ENCODE peak calls at places on chromosomes 11 and 22, in eight cellular contexts. G is uterus, I is upper lobe of right lung, U is fibroblast of lung, F is vagina, P is endothelial cell of umbilical vein, Q is body of pancreas, X is brain microvascular endothelial cell. Y is an unnamed sample. For H3K27me3, the result is how much of the 10 kb centered on the place peaks cover.

GRCh38 chr11:126607776-126608625 is 252.5 kb downstream of the ST3GAL4 start:
- DNase-seq in G (no peak), I (no peak), U (no peak), F (no peak), P (no peak), Q (no peak), X (no peak), Y (no peak)

GRCh38 chr11:10305964-10306918 is 1.4 kb downstream of the ADM start:
- DNase-seq in G (peak), I (no peak), U (peak), F (no peak), P (peak), Q (peak), X (no peak), Y (peak)

GRCh38 chr11:2521681-2522630 is 77.1 kb downstream of the KCNQ1 start:
- DNase-seq in G (peak), I (peak), U (no peak), F (peak), P (no peak), Q (peak), X (no peak), Y (peak)

GRCh38 chr11:67195971-67196418 is 70.3 kb upstream of the GRK2 start:
- DNase-seq in G (peak), I (no peak), U (peak), F (no peak), P (no peak), Q (no peak), X (no peak), Y (no peak)

GRCh38 chr22:43426816-43427215 is 15.0 kb downstream of the MPPED1 start:
- DNase-seq in G (no peak), I (no peak), U (no peak), F (no peak), P (no peak), Q (no peak), X (no peak), Y (peak)

GRCh38 chr11:79404325-79404724 is 36.5 kb downstream of the TENM4 start:
- DNase-seq in G (peak), I (no peak), U (peak), F (no peak), P (no peak), Q (no peak), X (no peak), Y (no peak)

GRCh38 chr11:105673089-105673488 is 63.2 kb downstream of the GRIA4 start:
- DNase-seq in G (no peak), I (no peak), U (peak), F (no peak), P (peak), Q (peak), X (peak), Y (no peak)

GRCh38 chr11:119721129-119722120 is 7.6 kb downstream of the NECTIN1 start:
- DNase-seq in G (no peak), I (no peak), U (no peak), F (no peak), P (peak), Q (peak), X (no peak), Y (no peak)

GRCh38 chr11:122893131-122893530 is 10.6 kb downstream of the JHY start:
- DNase-seq in G (no peak), I (no peak), U (no peak), F (no peak), P (no peak), Q (no peak), X (no peak), Y (no peak)

GRCh38 chr22:36017661-36018091 is 10.9 kb downstream of the RBFOX2 start:
- DNase-seq in G (no peak), I (no peak), U (no peak), F (no peak), P (no peak), Q (no peak), X (no peak), Y (no peak)

GRCh38 chr22:27644566-27644965 is 157.0 kb downstream of the MN1 start:
- DNase-seq in G (no peak), I (no peak), U (no peak), F (no peak), P (no peak), Q (no peak), X (no peak), Y (no peak)

GRCh38 chr22:38086001-38086845 is 2.2 kb upstream of the SLC16A8 start:
- DNase-seq in G (no peak), I (no peak), U (no peak), F (no peak), P (no peak), Q (no peak), X (no peak), Y (peak)

GRCh38 chr11:128279861-128280260 is 307.5 kb downstream of the ETS1 start:
- DNase-seq in G (no peak), I (no peak), U (no peak), F (no peak), P (no peak), Q (no peak), X (no peak), Y (no peak)

GRCh38 chr22:29798801-29799200 is 31.6 kb downstream of the UQCR10 start:
- DNase-seq in G (no peak), I (no peak), U (no peak), F (no peak), P (no peak), Q (no peak), X (no peak), Y (no peak)

GRCh38 chr22:25082096-25082495 is 117.6 kb upstream of the CRYBB3 start:
- DNase-seq in G (no peak), I (no peak), U (no peak), F (no peak), P (no peak), Q (no peak), X (no peak), Y (no peak)

GRCh38 chr11:38711110-38711509 is 2113.1 kb upstream of the RAG2 start:
- DNase-seq in G (no peak), I (no peak), U (no peak), F (no peak), P (no peak), Q (no peak), X (no peak), Y (no peak)

GRCh38 chr11:35626511-35626910 is 8.3 kb downstream of the FJX1 start:
- DNase-seq in G (no peak), I (no peak), U (no peak), F (no peak), P (no peak), Q (no peak), X (no peak), Y (no peak)

GRCh38 chr11:120675171-120675570 is 163.6 kb downstream of the GRIK4 start:
- DNase-seq in G (no peak), I (no peak), U (no peak), F (no peak), P (no peak), Q (no peak), X (no peak), Y (no peak)

GRCh38 chr11:95392644-95393043 is 161.6 kb upstream of the SESN3 start:
- DNase-seq in G (no peak), I (no peak), U (no peak), F (no peak), P (no peak), Q (no peak), X (no peak), Y (no peak)

GRCh38 chr11:65224939-65225283 is 36.9 kb upstream of the POLA2 start:
- DNase-seq in G (peak), I (peak), U (peak), F (no peak), P (peak), Q (peak), X (peak), Y (no peak)

GRCh38 chr11:83472328-83472727 is 186.2 kb upstream of the CCDC90B start:
- DNase-seq in G (no peak), I (no peak), U (no peak), F (no peak), P (no peak), Q (no peak), X (no peak), Y (no peak)

GRCh38 chr11:99452076-99452475 is 431.3 kb downstream of the CNTN5 start:
- DNase-seq in G (no peak), I (no peak), U (no peak), F (no peak), P (no peak), Q (no peak), X (no peak), Y (no peak)

GRCh38 chr11:118170231-118170630 is 6.2 kb downstream of the SCN2B start:
- DNase-seq in G (no peak), I (no peak), U (no peak), F (no peak), P (no peak), Q (no peak), X (no peak), Y (no peak)
- H3K27me3 ChIP-seq in G (under half), I (under half), U (under half), F (under half), P (under half), Q (under half), X (under half), Y (under half)

DNA sequence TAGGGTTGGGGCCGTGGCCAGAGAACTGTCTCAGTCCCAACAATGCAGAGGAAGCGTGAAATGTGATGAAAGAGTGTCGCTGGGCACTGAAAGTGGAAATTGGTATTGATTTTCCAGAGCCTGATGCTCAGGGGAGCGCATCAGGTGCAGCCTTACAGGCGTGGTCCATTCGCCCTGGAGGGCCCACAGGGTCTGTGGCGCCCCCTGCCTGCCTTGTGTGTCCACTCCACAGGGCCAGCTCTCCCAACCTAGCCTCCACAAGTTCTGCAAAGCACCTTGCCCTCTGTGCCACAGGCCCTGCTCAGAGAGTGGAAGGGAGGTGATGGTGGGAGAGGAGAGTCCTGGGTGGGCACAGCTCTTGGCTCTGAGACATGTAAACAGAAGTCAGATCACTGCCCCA is 54.9 kb upstream of the LMO1 start:
- DNase-seq in G (no peak), I (no peak), U (no peak), F (no peak), P (no peak), Q (peak), X (no peak), Y (peak)
- TF ChIP-seq CTCF in G (no peak), I (no peak), U (no peak), F (no peak), P (peak), Q (peak), X (peak), Y (no peak)

GRCh38 chr22:37086184-37086583 is 23.3 kb downstream of the TMPRSS6 start:
- DNase-seq in G (no peak), I (no peak), U (no peak), F (no peak), P (no peak), Q (no peak), X (no peak), Y (peak)
- H3K27me3 ChIP-seq in G (under half), I (under half), U (under half), F (under half), P (under half), Q (under half), X (under half), Y (under half)

GRCh38 chr11:26286472-26287066 is 45.4 kb upstream of the ANO3 start:
- DNase-seq in G (no peak), I (no peak), U (peak), F (no peak), P (peak), Q (peak), X (peak), Y (no peak)
- TF ChIP-seq CTCF in G (no peak), I (peak), U (peak), F (no peak), P (peak), Q (no peak), X (peak), Y (no peak)

GRCh38 chr11:31808268-31808667 is 2.9 kb downstream of the PAX6 start:
- DNase-seq in G (no peak), I (no peak), U (no peak), F (no peak), P (no peak), Q (no peak), X (no peak), Y (no peak)

GRCh38 chr11:31810779-31811647 is at the start of gene PAX6:
- DNase-seq in G (no peak), I (no peak), U (no peak), F (no peak), P (peak), Q (peak), X (peak), Y (peak)

GRCh38 chr11:31809857-31810778 is 1.0 kb downstream of the PAX6 start:
- DNase-seq in G (no peak), I (no peak), U (peak), F (peak), P (peak), Q (peak), X (no peak), Y (no peak)

GRCh38 chr11:31808721-31809542 is 2.2 kb downstream of the PAX6 start:
- DNase-seq in G (no peak), I (peak), U (no peak), F (peak), P (no peak), Q (no peak), X (no peak), Y (peak)

DNA sequence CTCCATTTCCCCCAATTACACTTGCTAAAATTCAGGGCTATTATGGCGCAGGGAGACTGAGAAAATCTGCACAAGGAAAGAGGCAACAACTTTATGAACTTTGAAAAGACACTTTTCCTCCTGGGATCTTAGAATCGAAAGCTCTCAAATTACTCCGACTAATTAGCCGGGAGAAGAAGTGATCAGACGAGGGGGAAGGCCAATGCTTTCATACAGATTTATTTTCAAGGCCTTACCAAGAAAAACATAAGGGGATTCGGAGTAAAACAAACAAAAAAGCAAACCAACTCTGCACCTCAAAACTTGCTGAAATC is 1.6 kb downstream of the PAX6 start:
- DNase-seq in G (no peak), I (no peak), U (no peak), F (no peak), P (no peak), Q (no peak), X (no peak), Y (no peak)
- H3K27me3 ChIP-seq in G (half or more), I (half or more), U (half or more), F (under half), P (half or more), Q (under half), X (half or more), Y (half or more)

GRCh38 chr11:36948445-36949171 is 350.6 kb upstream of the RAG2 start:
- DNase-seq in G (no peak), I (no peak), U (no peak), F (no peak), P (no peak), Q (no peak), X (no peak), Y (no peak)

GRCh38 chr11:36945384-36945783 is 347.3 kb upstream of the RAG2 start:
- DNase-seq in G (no peak), I (no peak), U (peak), F (no peak), P (no peak), Q (no peak), X (no peak), Y (no peak)
- TF ChIP-seq CTCF in G (no peak), I (peak), U (peak), F (no peak), P (peak), Q (peak), X (no peak), Y (no peak)

DNA sequence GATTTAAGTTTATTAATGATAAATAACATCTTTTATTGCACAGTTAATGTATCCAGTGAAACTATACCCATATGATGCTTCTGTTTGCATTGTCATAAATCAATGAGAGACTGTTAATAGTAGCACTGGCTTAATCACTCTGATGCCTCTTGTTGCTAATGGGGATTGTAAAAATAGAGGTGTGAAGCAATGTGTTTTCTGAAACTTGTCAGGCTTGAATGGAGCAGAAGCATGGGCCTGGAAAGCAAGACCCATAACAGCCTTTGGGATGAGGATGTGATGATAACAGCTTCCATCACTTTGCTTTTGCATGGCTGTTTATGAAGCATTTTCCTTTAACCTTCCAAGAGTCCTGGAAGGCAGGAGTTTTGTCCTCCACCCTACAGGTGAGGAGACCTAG is 319.7 kb downstream of the DDX10 start:
- DNase-seq in G (no peak), I (no peak), U (no peak), F (no peak), P (no peak), Q (no peak), X (no peak), Y (no peak)
- H3K27me3 ChIP-seq in G (under half), I (under half), U (under half), F (under half), P (under half), Q (under half), X (under half), Y (under half)